ENCODE peak calls at places on chromosomes 7 and 10, in six cellular contexts. P is foreskin fibroblast, A is fibroblast of lung, R is left ventricle myocardium inferior, N is AG04449, Z is A549. E is an unnamed sample.

GRCh38 chr10:5476918-5477525 is 22.3 kb downstream of the CALML5 start:
- DNase-seq in P (peak), A (no peak), N (no peak), Z (no peak), R (no peak), E (no peak)

GRCh38 chr10:84225424-84226173 is at the start of gene LRIT2:
- DNase-seq in R (no peak), P (no peak), Z (no peak), N (no peak), A (no peak), E (no peak)

GRCh38 chr10:103204353-103205255 is 11.5 kb upstream of the NT5C2 start:
- DNase-seq in A (no peak), P (no peak), R (no peak), N (no peak), Z (peak), E (peak)

GRCh38 chr7:140022582-140023211 is 40.1 kb downstream of the PARP12 start:
- DNase-seq in R (no peak), N (no peak), Z (no peak), A (peak), P (peak), E (peak)

GRCh38 chr10:58578366-58578765 is 65.7 kb downstream of the BICC1 start:
- DNase-seq in N (no peak), P (peak), Z (no peak), A (no peak), R (no peak), E (no peak)

GRCh38 chr7:22730921-22731654 is 4.1 kb downstream of the IL6 start:
- DNase-seq in P (peak), Z (peak), A (peak), N (no peak), R (no peak), E (peak)

GRCh38 chr10:90930971-90931841 is 10.3 kb upstream of the ANKRD1 start:
- DNase-seq in Z (peak), P (peak), A (peak), N (peak), R (peak), E (peak)

GRCh38 chr7:64625114-64626082 is 40.5 kb upstream of the ZNF107 start:
- DNase-seq in R (no peak), P (no peak), N (no peak), A (no peak), Z (no peak), E (peak)

GRCh38 chr7:110291430-110291829 is 799.5 kb upstream of the LRRN3 start:
- DNase-seq in N (no peak), Z (no peak), P (no peak), A (no peak), R (no peak), E (no peak)

GRCh38 chr7:153832160-153832559 is 220.0 kb upstream of the DPP6 start:
- DNase-seq in N (no peak), R (no peak), P (no peak), Z (no peak), A (no peak), E (no peak)

GRCh38 chr10:122252805-122253204 is 18.3 kb upstream of the BTBD16 start:
- DNase-seq in R (no peak), Z (no peak), N (no peak), A (no peak), P (no peak), E (no peak)

GRCh38 chr7:84331665-84332064 is 137.1 kb upstream of the SEMA3A start:
- DNase-seq in P (peak), N (no peak), Z (no peak), A (peak), R (no peak), E (no peak)

GRCh38 chr10:25682203-25682950 is 251.7 kb upstream of the MYO3A start:
- DNase-seq in A (peak), Z (peak), P (no peak), N (no peak), R (no peak), E (peak)

GRCh38 chr10:112585052-112585451 is 138.0 kb downstream of the VTI1A start:
- DNase-seq in A (peak), R (no peak), N (no peak), Z (peak), P (peak), E (peak)

GRCh38 chr10:132392811-132393694 is 3.9 kb upstream of the PWWP2B start:
- DNase-seq in P (peak), A (peak), Z (no peak), R (peak), N (no peak), E (no peak)

GRCh38 chr7:34662058-34662457 is 4.0 kb downstream of the NPSR1 start:
- DNase-seq in N (no peak), P (no peak), R (no peak), A (no peak), Z (no peak), E (no peak)

GRCh38 chr10:93294004-93294403 is 188.1 kb downstream of the MYOF start:
- DNase-seq in N (no peak), P (no peak), A (no peak), R (no peak), Z (peak), E (no peak)

GRCh38 chr7:42128703-42129102 is 108.3 kb downstream of the GLI3 start:
- DNase-seq in N (no peak), Z (peak), P (peak), R (no peak), A (peak), E (peak)

GRCh38 chr7:815284-816216 is 16.7 kb upstream of the SUN1 start:
- DNase-seq in N (no peak), A (no peak), R (no peak), P (no peak), Z (peak), E (no peak)

GRCh38 chr7:130151591-130152269 is 53.5 kb downstream of the TMEM209 start:
- DNase-seq in N (no peak), Z (peak), R (no peak), P (peak), A (peak), E (peak)

GRCh38 chr7:116380030-116380429 is 119.5 kb upstream of the CAV2 start:
- DNase-seq in R (no peak), A (peak), Z (no peak), P (peak), N (no peak), E (no peak)

GRCh38 chr10:121662945-121663917 is 65.0 kb upstream of the FGFR2 start:
- DNase-seq in R (no peak), P (no peak), N (no peak), Z (peak), A (no peak), E (no peak)

GRCh38 chr10:84683980-84684740 is 355.8 kb downstream of the CCSER2 start:
- DNase-seq in A (no peak), Z (no peak), N (no peak), P (no peak), R (no peak), E (no peak)

GRCh38 chr7:27169658-27170493 is 4.2 kb downstream of the HOXA10 start:
- DNase-seq in Z (peak), N (no peak), P (peak), R (peak), A (no peak), E (no peak)

GRCh38 chr10:71694567-71694968 is 25.0 kb downstream of the C10orf105 start:
- DNase-seq in Z (no peak), R (no peak), P (no peak), A (no peak), N (no peak), E (no peak)

DNA sequence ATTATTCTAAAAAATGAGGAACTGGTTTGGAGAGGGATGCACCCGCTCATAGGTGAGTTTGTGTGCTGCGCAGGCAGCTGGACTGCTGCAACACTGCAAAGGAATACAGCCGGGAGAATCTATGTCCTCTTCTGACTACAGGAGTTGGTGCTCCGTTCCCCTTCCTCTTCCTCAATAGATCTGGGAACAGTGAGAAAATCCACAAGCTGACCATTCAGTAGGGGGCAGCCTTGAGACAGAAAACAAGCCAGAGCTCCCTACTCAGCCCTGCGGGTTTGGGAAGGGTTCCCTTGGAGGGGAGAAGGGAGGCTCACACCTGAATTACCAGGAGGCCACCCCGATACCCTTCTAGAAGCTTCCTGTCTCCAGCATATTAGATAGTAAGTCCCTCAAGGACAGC is 87.3 kb upstream of the FOXI2 start:
- DNase-seq in P (no peak), N (no peak), R (no peak), Z (peak), A (no peak), E (peak)
- TF ChIP-seq CTCF in P (no peak), N (no peak), R (no peak), Z (peak), A (no peak), E (peak)

GRCh38 chr7:142439739-142440138 is 181.9 kb upstream of the PRSS58 start:
- DNase-seq in Z (no peak), R (no peak), N (no peak), P (no peak), A (no peak), E (no peak)

GRCh38 chr7:142438235-142438922 is 180.5 kb upstream of the PRSS58 start:
- DNase-seq in R (no peak), Z (peak), N (no peak), A (peak), P (peak), E (peak)

GRCh38 chr7:142438923-142439515 is 181.2 kb upstream of the PRSS58 start:
- DNase-seq in P (no peak), N (no peak), R (no peak), A (no peak), Z (no peak), E (no peak)

GRCh38 chr7:142441074-142441403 is 183.2 kb upstream of the PRSS58 start:
- DNase-seq in A (no peak), Z (no peak), N (no peak), P (no peak), R (no peak), E (no peak)

DNA sequence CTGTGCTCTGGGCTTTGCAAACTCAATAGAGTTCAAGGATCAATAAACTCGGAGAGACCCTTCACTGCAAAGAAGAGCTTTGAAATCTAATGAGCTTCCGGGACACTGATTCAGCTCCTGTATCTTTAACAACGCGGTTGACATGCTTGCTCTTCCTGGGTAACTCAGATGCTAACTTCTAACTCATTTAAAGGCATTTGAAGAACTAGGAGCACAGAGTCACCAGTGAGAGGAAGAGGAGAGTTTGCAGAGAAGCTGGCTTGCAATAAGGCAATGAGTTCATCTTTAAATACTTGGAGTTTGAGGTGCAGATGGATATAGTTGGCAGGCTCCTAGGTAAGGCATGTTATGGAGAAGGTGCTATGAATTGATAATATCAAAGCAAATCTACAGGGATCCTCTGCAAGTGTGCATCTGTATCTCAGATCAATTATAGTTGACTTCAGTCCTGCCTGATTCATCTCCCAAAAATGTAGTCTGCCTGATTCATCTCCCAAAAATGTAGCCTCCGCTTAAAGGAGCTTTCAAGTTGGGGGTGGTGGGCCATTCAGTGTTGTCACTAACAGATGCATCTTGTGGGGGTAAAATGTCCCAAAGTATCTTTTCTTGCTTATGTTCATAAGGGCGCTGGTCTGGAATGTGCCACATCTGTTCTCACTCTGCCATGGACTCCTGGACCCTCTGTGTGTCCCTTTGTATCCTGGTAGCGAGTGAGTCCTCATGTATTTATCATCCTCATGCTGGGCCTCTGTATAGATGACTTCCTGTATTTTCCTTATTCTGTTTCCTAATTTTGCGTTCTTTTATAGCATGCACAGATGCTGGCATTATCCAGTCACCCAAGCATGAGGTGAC is 182.6 kb upstream of the PRSS58 start:
- DNase-seq in N (peak), A (peak), R (no peak), P (peak), Z (peak), E (peak)
- H3K4me3 ChIP-seq in N (no peak), A (no peak), R (no peak), P (no peak), Z (no peak), E (no peak)

GRCh38 chr10:36042135-36042534 is 400.0 kb upstream of the FZD8 start:
- DNase-seq in R (no peak), Z (peak), P (no peak), A (no peak), N (no peak), E (no peak)
- TF ChIP-seq CTCF in R (no peak), Z (no peak), P (no peak), A (no peak), N (no peak), E (peak)

GRCh38 chr7:143884978-143885559 is 16.9 kb downstream of the TCAF1 start:
- DNase-seq in R (peak), P (peak), A (peak), N (no peak), Z (no peak), E (peak)
- H3K4me3 ChIP-seq in R (peak), P (peak), A (peak), N (peak), Z (no peak), E (peak)

GRCh38 chr7:127940365-127941160 is 90.7 kb downstream of the LRRC4 start:
- DNase-seq in A (no peak), N (no peak), Z (no peak), R (no peak), P (peak), E (peak)

GRCh38 chr7:127937066-127937680 is 94.1 kb downstream of the LRRC4 start:
- DNase-seq in A (no peak), N (no peak), P (no peak), R (no peak), Z (no peak), E (no peak)

GRCh38 chr7:127941471-127941870 is 89.8 kb downstream of the LRRC4 start:
- DNase-seq in Z (no peak), R (no peak), N (no peak), A (no peak), P (no peak), E (no peak)

GRCh38 chr7:127935847-127936376 is 95.3 kb downstream of the LRRC4 start:
- DNase-seq in Z (no peak), N (no peak), R (no peak), A (no peak), P (no peak), E (no peak)

GRCh38 chr7:127938588-127938987 is 92.6 kb downstream of the LRRC4 start:
- DNase-seq in P (peak), N (peak), Z (peak), R (no peak), A (peak), E (peak)
- TF ChIP-seq CTCF in P (no peak), N (no peak), Z (no peak), R (no peak), A (no peak), E (peak)

GRCh38 chr7:155809947-155810606 is 2.2 kb downstream of the SHH start:
- DNase-seq in N (no peak), Z (no peak), A (no peak), P (peak), R (no peak), E (no peak)
- H3K4me3 ChIP-seq in N (no peak), Z (peak), A (no peak), P (no peak), R (peak), E (no peak)

GRCh38 chr10:43689955-43690771 is 41.5 kb upstream of the ZNF32 start:
- DNase-seq in R (peak), A (peak), P (peak), Z (peak), N (no peak), E (peak)

GRCh38 chr10:43687373-43687772 is 38.7 kb upstream of the ZNF32 start:
- DNase-seq in P (no peak), A (no peak), N (no peak), Z (no peak), R (no peak), E (no peak)

GRCh38 chr10:43689618-43689954 is 40.9 kb upstream of the ZNF32 start:
- DNase-seq in A (peak), R (peak), P (peak), N (no peak), Z (peak), E (peak)

GRCh38 chr10:43689007-43689491 is 40.4 kb upstream of the ZNF32 start:
- DNase-seq in R (no peak), N (no peak), P (no peak), A (no peak), Z (no peak), E (no peak)

DNA sequence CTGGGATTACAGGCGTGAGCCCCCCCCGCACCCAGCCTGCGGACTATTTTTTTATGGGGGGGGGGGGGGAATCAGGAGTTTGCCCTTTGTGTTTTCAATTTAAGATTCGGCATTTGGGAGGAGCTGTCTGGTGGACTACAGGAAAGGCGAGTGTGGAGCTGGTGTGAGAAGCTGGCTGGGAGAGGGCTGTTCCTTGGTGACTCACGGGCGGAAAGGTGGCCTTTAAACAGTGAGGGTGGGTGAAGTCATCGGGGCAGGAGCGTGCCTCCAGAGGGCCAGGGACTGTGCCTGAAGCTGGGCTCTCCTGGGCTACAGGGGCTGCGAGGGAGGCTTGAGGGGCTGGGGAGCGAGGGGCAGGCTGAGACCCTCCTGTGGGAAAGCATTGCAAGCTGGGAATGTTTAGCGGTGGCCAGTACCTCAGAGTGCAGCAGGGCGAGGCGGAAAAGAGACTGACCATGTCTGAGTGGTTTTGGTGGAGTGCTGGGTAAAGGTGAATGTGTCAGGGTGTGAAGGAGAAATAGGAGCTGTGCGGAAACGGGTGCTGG is 39.7 kb upstream of the ZNF32 start:
- DNase-seq in P (no peak), N (no peak), A (no peak), Z (no peak), R (no peak), E (no peak)
- TF ChIP-seq CTCF in P (no peak), N (no peak), A (no peak), Z (no peak), R (no peak), E (no peak)

DNA sequence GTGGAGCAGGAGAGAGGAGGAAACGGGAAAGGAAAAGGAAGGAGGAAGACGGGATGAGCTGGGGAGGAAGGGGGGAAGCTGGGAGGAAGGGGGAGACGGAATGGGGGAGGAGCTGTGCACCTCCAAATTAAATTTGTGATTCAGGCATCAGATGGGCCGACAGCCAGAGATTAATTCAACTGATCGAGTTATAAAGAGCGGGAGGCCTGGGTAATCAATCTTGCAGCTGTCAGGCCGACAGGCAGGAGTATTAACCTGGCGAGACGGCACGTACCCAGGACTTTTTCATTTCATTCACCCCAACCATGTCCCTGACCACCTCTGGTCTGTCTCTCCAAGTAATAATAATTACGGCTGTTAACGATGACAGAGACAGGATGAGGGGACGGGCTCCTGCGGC is 26.2 kb downstream of the KAZALD1 start:
- DNase-seq in Z (no peak), A (no peak), N (no peak), R (no peak), P (no peak), E (no peak)
- H3K4me3 ChIP-seq in Z (no peak), A (no peak), N (no peak), R (no peak), P (no peak), E (no peak)

GRCh38 chr10:3080608-3081007 is 13.3 kb downstream of the PFKP start:
- DNase-seq in Z (peak), A (peak), R (no peak), N (no peak), P (no peak), E (no peak)
- TF ChIP-seq CTCF in Z (no peak), A (no peak), R (peak), N (no peak), P (no peak), E (peak)

DNA sequence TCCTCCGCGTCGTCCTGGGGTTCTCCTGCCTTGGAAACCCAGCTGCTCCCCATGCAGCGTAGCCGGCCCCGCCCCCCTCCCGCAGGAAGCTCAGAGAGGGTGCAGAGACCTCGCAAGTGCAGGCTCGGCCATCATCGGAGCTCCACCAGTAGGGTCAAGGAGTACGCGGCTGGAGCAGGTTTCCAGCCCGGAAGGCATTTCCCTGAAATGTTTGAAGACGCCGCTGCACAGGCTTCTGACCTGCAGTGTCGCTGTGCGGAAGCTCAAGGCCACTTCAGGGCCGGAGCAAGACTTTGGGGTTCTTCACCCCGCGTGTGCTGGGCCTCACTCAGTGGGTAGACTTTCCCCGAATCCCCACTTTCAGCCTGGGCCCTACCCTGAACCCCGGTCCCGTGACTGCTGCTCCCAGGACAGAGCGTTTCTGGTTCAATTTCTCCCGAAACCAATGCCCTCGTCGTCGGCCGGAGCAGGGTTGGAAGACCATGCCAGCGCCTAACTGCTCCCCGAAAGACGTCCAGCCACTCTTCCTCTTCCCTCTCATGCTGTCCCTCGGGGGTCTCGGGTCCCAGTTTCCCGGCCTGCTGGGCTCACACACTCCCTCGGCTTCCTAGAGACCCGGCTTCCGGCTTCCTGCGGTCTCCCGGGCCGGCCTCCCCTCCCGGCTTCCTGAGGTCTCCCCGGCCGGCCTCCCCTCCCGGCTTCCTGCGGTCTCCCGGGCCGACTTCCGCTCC is 52.1 kb downstream of the INSIG1 start:
- DNase-seq in R (no peak), P (no peak), A (no peak), N (no peak), Z (no peak), E (no peak)
- H3K4me3 ChIP-seq in R (no peak), P (no peak), A (no peak), N (no peak), Z (no peak), E (no peak)

E was measured in choroid plexus epithelial cell.